ENCODE peak calls at places on chromosome 14, in six cellular contexts. W, J, M, V, G and K are unnamed samples.
A peak's percentile ranks its signal among the peaks of the same experiment; 100 is the strongest.

GRCh38 chr14:76641541-76641940 is 119.7 kb upstream of the VASH1 start:
- DNase-seq in M (no peak), W (no peak), V (no peak), J (no peak), G (no peak), K (no peak)

GRCh38 chr14:22555573-22556011 is 33.4 kb downstream of the DAD1 start:
- DNase-seq in W (peak; percentile 60), G (no peak), M (peak; percentile 61), J (no peak), V (no peak), K (peak; percentile 18)

GRCh38 chr14:89598548-89599186 is 181.6 kb upstream of the FOXN3 start:
- DNase-seq in W (no peak), M (no peak), G (no peak), V (no peak), J (no peak), K (no peak)

GRCh38 chr14:101636081-101636560 is 74.8 kb downstream of the DIO3 start:
- DNase-seq in J (no peak), V (no peak), W (no peak), G (no peak), M (no peak), K (no peak)

GRCh38 chr14:86714575-86714974 is 1184.6 kb downstream of the FLRT2 start:
- DNase-seq in V (no peak), J (no peak), M (no peak), G (no peak), W (no peak), K (no peak)

GRCh38 chr14:89015016-89015415 is 190.6 kb downstream of the TTC8 start:
- DNase-seq in G (no peak), J (no peak), W (no peak), M (no peak), V (no peak), K (no peak)

GRCh38 chr14:68563256-68564131 is 229.4 kb downstream of the ZFP36L1 start:
- DNase-seq in V (no peak), G (no peak), W (no peak), J (no peak), M (peak; percentile 43), K (no peak)

GRCh38 chr14:73785834-73786631 is 65.6 kb upstream of the PTGR2 start:
- DNase-seq in V (peak; percentile 26), J (peak; percentile 86), W (peak; percentile 67), G (peak; percentile 78), M (peak; percentile 84), K (peak; percentile 78)

GRCh38 chr14:50092006-50092555 is 24.3 kb downstream of the VCPKMT start:
- DNase-seq in J (no peak), W (no peak), M (no peak), V (no peak), G (no peak), K (no peak)

GRCh38 chr14:71728386-71728785 is 203.8 kb upstream of the RGS6 start:
- DNase-seq in M (peak; percentile 26), G (no peak), V (no peak), W (no peak), J (no peak), K (no peak)

GRCh38 chr14:44988694-44989093 is 26.7 kb downstream of the TOGARAM1 start:
- DNase-seq in M (no peak), J (peak; percentile 29), W (no peak), G (peak; percentile 87), V (no peak), K (no peak)

GRCh38 chr14:35378638-35379568 is 25.6 kb downstream of the NFKBIA start:
- DNase-seq in W (no peak), J (no peak), M (no peak), V (no peak), G (no peak), K (no peak)

GRCh38 chr14:24843494-24843893 is 206.5 kb downstream of the STXBP6 start:
- DNase-seq in M (no peak), V (no peak), W (no peak), G (no peak), J (no peak), K (no peak)

GRCh38 chr14:85399196-85399595 is 130.7 kb upstream of the FLRT2 start:
- DNase-seq in V (no peak), M (no peak), W (no peak), J (no peak), G (peak; percentile 47), K (no peak)

GRCh38 chr14:50417853-50418252 is 21.2 kb upstream of the CDKL1 start:
- DNase-seq in W (no peak), J (no peak), M (no peak), G (no peak), V (no peak), K (no peak)

GRCh38 chr14:65070710-65071033 is 31.6 kb downstream of the MAX start:
- DNase-seq in G (peak; percentile 26), W (no peak), V (no peak), M (no peak), J (peak; percentile 57), K (peak; percentile 37)

GRCh38 chr14:70320294-70320693 is 39.2 kb downstream of the COX16 start:
- DNase-seq in G (no peak), V (no peak), M (no peak), J (no peak), W (no peak), K (no peak)

GRCh38 chr14:70318635-70319013 is 40.9 kb downstream of the COX16 start:
- DNase-seq in V (no peak), M (no peak), J (no peak), G (no peak), W (no peak), K (no peak)

GRCh38 chr14:70317091-70317968 is 42.2 kb downstream of the COX16 start:
- DNase-seq in M (no peak), G (no peak), V (no peak), W (no peak), J (no peak), K (no peak)

GRCh38 chr14:70317969-70318634 is 41.4 kb downstream of the COX16 start:
- DNase-seq in M (peak; percentile 48), V (no peak), W (no peak), G (peak; percentile 39), J (no peak), K (peak; percentile 20)

DNA sequence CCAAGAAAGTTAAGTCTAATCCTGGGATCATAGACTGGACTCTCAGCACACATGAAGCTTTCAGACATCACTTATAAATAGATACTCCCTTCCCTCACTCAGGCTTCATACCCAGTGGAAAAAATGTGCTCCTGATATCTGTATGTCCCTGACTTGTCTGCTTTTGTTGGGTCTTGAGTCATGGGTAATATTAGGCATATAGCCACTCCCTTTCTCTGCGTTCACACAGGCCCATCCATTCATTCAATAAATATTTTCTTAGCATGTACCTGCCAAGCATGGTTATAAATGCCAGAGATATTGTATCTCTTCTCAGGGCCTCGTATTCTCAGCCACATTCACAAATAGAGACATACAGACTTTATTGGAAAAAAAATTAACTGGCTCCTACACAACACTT is 43.5 kb downstream of the COX16 start:
- DNase-seq in J (no peak), V (no peak), M (peak; percentile 75), W (no peak), G (no peak), K (peak; percentile 12)
- H3K27ac ChIP-seq in J (no peak overlapping the region), V (no peak overlapping the region), M (no peak overlapping the region), W (no peak overlapping the region), G (no peak overlapping the region), K (no peak overlapping the region)

GRCh38 chr14:52703664-52704063 is 3.3 kb upstream of the PSMC6 start:
- DNase-seq in G (no peak), J (no peak), V (no peak), W (no peak), M (no peak), K (no peak)
- H3K27ac ChIP-seq in G (no peak overlapping the region), J (no peak overlapping the region), V (no peak overlapping the region), W (no peak overlapping the region), M (peak overlapping the region; percentile 74), K (peak overlapping the region; percentile 66)

GRCh38 chr14:97282644-97283403 is 485.6 kb downstream of the VRK1 start:
- DNase-seq in G (no peak), V (no peak), M (no peak), J (no peak), W (no peak), K (no peak)
- H3K27ac ChIP-seq in G (no peak overlapping the region), V (no peak overlapping the region), M (no peak overlapping the region), J (no peak overlapping the region), W (no peak overlapping the region), K (no peak overlapping the region)

GRCh38 chr14:61466905-61467280 is 145.5 kb downstream of the PRKCH start:
- DNase-seq in W (no peak), M (no peak), J (no peak), V (no peak), G (no peak), K (no peak)

GRCh38 chr14:61468063-61468825 is 146.9 kb downstream of the PRKCH start:
- DNase-seq in J (no peak), M (no peak), G (no peak), W (no peak), V (no peak), K (no peak)

GRCh38 chr14:61466249-61466904 is 145.0 kb downstream of the PRKCH start:
- DNase-seq in G (no peak), J (peak; percentile 36), M (peak; percentile 84), V (no peak), W (no peak), K (peak; percentile 87)

GRCh38 chr14:61469771-61470170 is 148.4 kb downstream of the PRKCH start:
- DNase-seq in V (no peak), J (no peak), G (no peak), W (no peak), M (no peak), K (no peak)

GRCh38 chr14:61467281-61467680 is 145.9 kb downstream of the PRKCH start:
- DNase-seq in W (no peak), J (no peak), M (no peak), G (no peak), V (no peak), K (no peak)
- H3K27ac ChIP-seq in W (no peak overlapping the region), J (no peak overlapping the region), M (no peak overlapping the region), G (no peak overlapping the region), V (no peak overlapping the region), K (peak overlapping the region; percentile 85)

DNA sequence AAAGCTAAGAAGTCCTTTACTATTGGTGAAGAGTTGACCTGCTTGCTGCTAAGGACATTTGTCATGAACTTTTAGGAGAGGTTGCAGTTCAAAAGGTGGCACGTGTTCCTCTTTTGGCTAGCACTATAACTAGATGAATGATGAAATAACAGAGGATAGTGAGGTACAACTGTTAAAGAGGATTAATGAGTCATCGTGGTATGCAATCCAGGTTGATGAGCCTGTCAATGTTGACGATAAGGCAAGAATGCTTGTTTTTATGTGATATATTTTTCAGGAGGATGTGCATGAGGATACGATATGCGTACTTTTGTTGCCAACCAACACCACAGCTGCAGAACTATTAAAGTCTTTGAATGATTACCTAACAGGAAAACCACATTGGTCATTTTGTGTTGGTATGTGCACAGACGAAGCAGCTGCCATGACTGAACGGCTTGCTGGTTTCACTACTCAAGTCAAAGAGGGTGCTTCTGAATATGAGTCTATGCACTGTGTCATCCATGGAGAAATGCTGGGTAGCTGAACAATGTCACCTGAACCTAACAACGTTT is 10.6 kb downstream of the CEP128 start:
- DNase-seq in G (peak; percentile 15), M (peak; percentile 96), W (peak; percentile 83), V (no peak), J (no peak), K (peak; percentile 80)
- H3K27ac ChIP-seq in G (no peak overlapping the region), M (peak overlapping the region; percentile 61), W (peak overlapping the region; percentile 33), V (no peak overlapping the region), J (no peak overlapping the region), K (no peak overlapping the region)